ENCODE peak calls at places on chromosomes 7 and 10, in six cellular contexts. K, B, W, S, V and J are unnamed samples.

GRCh38 chr7:38673795-38674194 is 42.6 kb upstream of the AMPH start:
- DNase-seq in K (no peak), B (no peak), W (no peak), S (no peak), V (no peak), J (no peak)

GRCh38 chr10:114316744-114317143 is 77.7 kb downstream of the VWA2 start:
- DNase-seq in K (no peak), B (no peak), W (no peak), S (no peak), V (no peak), J (no peak)

GRCh38 chr10:48606530-48607355 is 1.9 kb upstream of the ARHGAP22 start:
- DNase-seq in K (no peak), B (peak), W (peak), S (no peak), V (no peak), J (peak)

GRCh38 chr10:6473430-6473829 is 106.6 kb downstream of the PRKCQ start:
- DNase-seq in K (no peak), B (peak), W (no peak), S (peak), V (no peak), J (no peak)

GRCh38 chr7:135181929-135182678 is 11.6 kb upstream of the CYREN start:
- DNase-seq in K (no peak), B (no peak), W (no peak), S (no peak), V (no peak), J (no peak)

GRCh38 chr7:20307119-20307518 is 23.6 kb upstream of the ITGB8 start:
- DNase-seq in K (no peak), B (no peak), W (no peak), S (peak), V (no peak), J (no peak)

GRCh38 chr7:131654249-131654558 is 97.8 kb upstream of the PODXL start:
- DNase-seq in K (no peak), B (no peak), W (no peak), S (no peak), V (no peak), J (no peak)

GRCh38 chr10:17713133-17713532 is 38.9 kb upstream of the TMEM236 start:
- DNase-seq in K (no peak), B (no peak), W (no peak), S (no peak), V (no peak), J (no peak)

GRCh38 chr10:71685554-71686202 is 33.9 kb downstream of the C10orf105 start:
- DNase-seq in K (no peak), B (no peak), W (no peak), S (no peak), V (no peak), J (no peak)

GRCh38 chr7:28708033-28708451 is 250.1 kb downstream of the TRIL start:
- DNase-seq in K (no peak), B (no peak), W (no peak), S (no peak), V (no peak), J (no peak)

GRCh38 chr10:112842832-112843360 is 107.2 kb upstream of the TCF7L2 start:
- DNase-seq in K (no peak), B (no peak), W (no peak), S (peak), V (no peak), J (no peak)

GRCh38 chr10:45224219-45224841 is 91.1 kb downstream of the OR13A1 start:
- DNase-seq in K (no peak), B (no peak), W (no peak), S (no peak), V (no peak), J (peak)

GRCh38 chr7:29332875-29333482 is 138.4 kb downstream of the CHN2 start:
- DNase-seq in K (no peak), B (no peak), W (no peak), S (no peak), V (no peak), J (no peak)

GRCh38 chr7:143145-143751 is 49.1 kb upstream of the FAM20C start:
- DNase-seq in K (no peak), B (no peak), W (no peak), S (no peak), V (no peak), J (no peak)

GRCh38 chr7:46525876-46526275 is 604.8 kb upstream of the IGFBP3 start:
- DNase-seq in K (no peak), B (peak), W (no peak), S (no peak), V (no peak), J (no peak)

GRCh38 chr7:79182283-79182682 is 271.2 kb downstream of the MAGI2 start:
- DNase-seq in K (no peak), B (no peak), W (no peak), S (no peak), V (no peak), J (no peak)

GRCh38 chr7:47345754-47346377 is 236.0 kb downstream of the TNS3 start:
- DNase-seq in K (no peak), B (peak), W (no peak), S (no peak), V (no peak), J (no peak)

GRCh38 chr7:143043391-143043790 is 8.8 kb upstream of the OR6V1 start:
- DNase-seq in K (no peak), B (no peak), W (no peak), S (no peak), V (no peak), J (no peak)

DNA sequence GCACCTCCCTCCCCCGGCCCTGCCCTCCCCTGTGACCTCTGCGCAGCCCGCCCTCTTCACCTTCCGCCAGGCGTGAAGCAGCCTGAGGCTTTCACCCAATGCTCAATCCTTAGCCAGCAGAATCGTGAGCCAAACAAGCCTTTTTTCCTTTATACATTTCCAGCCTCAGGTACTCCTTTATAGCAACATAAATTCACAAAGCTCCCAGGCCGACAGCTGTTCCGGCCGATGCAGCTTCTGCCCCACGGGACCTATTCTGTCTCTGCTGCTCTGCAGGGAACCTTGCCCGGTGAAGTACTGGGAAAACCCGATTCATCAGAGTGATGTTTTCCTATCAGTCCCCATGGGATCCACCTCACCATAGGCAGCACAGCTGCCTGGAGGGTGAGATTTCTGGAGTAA is 87.4 kb downstream of the CHST15 start:
- DNase-seq in K (no peak), B (peak), W (no peak), S (no peak), V (no peak), J (no peak)
- TF ChIP-seq CTCF in K (no peak), B (no peak), W (no peak), S (no peak), V (no peak), J (no peak)

GRCh38 chr10:86730227-86730626 is 26.2 kb upstream of the BMPR1A start:
- DNase-seq in K (no peak), B (peak), W (no peak), S (no peak), V (no peak), J (no peak)

GRCh38 chr10:86732771-86733170 is 23.6 kb upstream of the BMPR1A start:
- DNase-seq in K (no peak), B (no peak), W (no peak), S (no peak), V (no peak), J (no peak)

GRCh38 chr10:86734209-86734988 is 22.0 kb upstream of the BMPR1A start:
- DNase-seq in K (no peak), B (no peak), W (no peak), S (no peak), V (no peak), J (no peak)

GRCh38 chr10:86729677-86730076 is 26.7 kb upstream of the BMPR1A start:
- DNase-seq in K (no peak), B (no peak), W (no peak), S (no peak), V (no peak), J (no peak)

GRCh38 chr10:86733260-86733671 is 23.2 kb upstream of the BMPR1A start:
- DNase-seq in K (no peak), B (peak), W (no peak), S (no peak), V (no peak), J (no peak)
- TF ChIP-seq POLR2AphosphoS5 in K (no peak), B (peak), W (no peak), S (no peak), V (no peak), J (peak)

DNA sequence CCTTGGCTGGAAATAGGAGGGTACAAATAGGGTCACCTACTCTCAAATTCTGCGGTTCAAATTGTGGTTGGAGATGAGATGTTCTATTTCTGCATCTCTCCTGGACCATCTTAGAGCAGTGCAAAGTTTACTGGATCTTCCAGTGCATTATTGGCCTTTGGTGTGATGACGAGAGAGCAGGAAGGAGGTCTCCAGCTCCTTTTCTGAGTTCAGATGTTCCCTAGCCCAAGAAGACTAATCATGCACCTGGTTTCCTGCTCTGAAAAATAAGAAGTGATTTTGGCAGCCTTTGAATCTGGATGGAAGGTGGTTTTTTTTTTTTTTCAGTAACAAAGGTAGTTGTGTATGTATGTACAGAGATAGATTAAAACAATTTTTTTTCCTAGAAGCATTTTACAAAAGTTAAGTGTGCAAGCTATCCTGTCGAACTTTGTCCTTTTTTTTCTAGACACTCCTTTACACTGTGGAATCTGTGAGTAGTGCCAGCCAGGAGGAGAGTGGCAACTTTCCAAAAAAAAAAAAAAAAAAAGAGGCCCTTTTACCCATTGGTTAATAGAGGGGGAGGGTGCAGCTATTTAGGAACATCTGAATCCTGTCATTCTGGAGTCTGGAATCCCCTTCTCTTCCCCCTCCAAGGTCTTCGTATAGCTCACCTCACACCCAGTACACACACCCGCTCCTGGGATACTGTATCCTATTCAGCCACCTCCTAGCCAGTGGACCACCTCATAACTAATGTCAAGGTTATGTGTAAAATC is 26.3 kb downstream of the PAPSS2 start:
- DNase-seq in K (no peak), B (no peak), W (no peak), S (no peak), V (no peak), J (no peak)
- TF ChIP-seq POLR2A in K (no peak), B (no peak), W (no peak), S (no peak), V (no peak), J (no peak)

DNA sequence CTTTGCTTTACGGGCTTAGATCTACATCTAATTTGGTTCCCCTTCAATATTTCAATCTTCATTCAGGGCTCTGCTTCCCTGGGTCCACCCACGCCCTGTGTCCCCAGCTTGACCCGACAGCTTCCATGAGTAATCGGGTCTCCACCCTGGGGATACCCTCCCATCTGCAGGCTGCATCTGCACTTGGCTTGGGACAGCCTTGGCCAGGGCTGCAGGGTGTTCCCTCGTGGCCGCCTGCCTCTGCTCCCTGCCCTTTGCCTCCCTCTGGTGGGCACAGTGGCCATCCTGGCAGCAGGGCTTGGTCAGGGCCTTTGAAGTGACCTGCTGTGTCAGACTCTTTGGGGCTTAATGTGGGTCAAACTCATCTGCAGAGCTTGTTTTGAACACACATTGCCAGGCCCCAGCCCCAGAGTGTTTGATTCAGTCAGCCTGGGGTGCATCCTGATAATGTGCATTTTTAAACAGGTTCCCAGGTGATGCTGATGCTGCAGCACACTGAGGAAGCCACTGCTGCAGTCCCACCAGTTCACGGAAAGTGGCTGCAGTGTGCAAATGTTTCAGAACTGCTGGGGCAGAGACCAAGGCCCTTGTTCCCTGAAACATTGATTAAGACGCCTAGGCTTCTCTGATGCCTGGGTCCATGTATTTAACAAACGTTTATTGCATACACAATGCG is 80.7 kb upstream of the SEC61G start:
- DNase-seq in K (peak), B (peak), W (no peak), S (no peak), V (peak), J (no peak)
- TF ChIP-seq CTCF in K (peak), B (no peak), W (peak), S (peak), V (peak), J (peak)

GRCh38 chr7:106448346-106448991 is 163.7 kb upstream of the NAMPT start:
- DNase-seq in K (no peak), B (no peak), W (no peak), S (no peak), V (no peak), J (no peak)
- TF ChIP-seq POLR2AphosphoS5 in K (no peak), B (no peak), W (no peak), S (no peak), V (no peak), J (no peak)

GRCh38 chr7:1169409-1170368 is 9.7 kb upstream of the ZFAND2A start:
- DNase-seq in K (no peak), B (peak), W (no peak), S (peak), V (no peak), J (peak)
- TF ChIP-seq POLR2A in K (no peak), B (no peak), W (no peak), S (peak), V (peak), J (no peak)

GRCh38 chr10:19412531-19412930 is 363.9 kb downstream of the MALRD1 start:
- DNase-seq in K (no peak), B (no peak), W (no peak), S (no peak), V (no peak), J (no peak)
- TF ChIP-seq CTCF in K (no peak), B (peak), W (no peak), S (no peak), V (peak), J (peak)